ENCODE peak calls at places on chromosomes 5 and 9, in eight cellular contexts. J is neural crest cell, P is caudate nucleus, Q is RPMI7951, B is fibroblast of lung, A is osteocyte, C is WTC11, V is choroid plexus epithelial cell. T is an unnamed sample.
A peak's percentile ranks its signal among the peaks of the same experiment; 100 is the strongest.

GRCh38 chr9:20508242-20508641 is 114.1 kb downstream of the MLLT3 start:
- DNase-seq in A (no peak), B (no peak), C (no peak), J (no peak), P (no peak), V (peak; percentile 21), Q (peak; percentile 17), T (no peak)

GRCh38 chr5:110625376-110625999 is 101.0 kb downstream of the TMEM232 start:
- DNase-seq in J (no peak), P (no peak), B (peak; percentile 70), A (no peak), C (no peak), V (peak; percentile 56), Q (peak; percentile 15), T (peak; percentile 2)

GRCh38 chr9:133497443-133497842 is 18.5 kb upstream of the SLC2A6 start:
- DNase-seq in P (no peak), A (no peak), Q (no peak), C (no peak), J (no peak), B (no peak), V (no peak), T (no peak)

GRCh38 chr9:107750741-107751521 is 261.4 kb upstream of the KLF4 start:
- DNase-seq in J (no peak), C (no peak), V (peak; percentile 98), P (no peak), Q (peak; percentile 100), B (peak; percentile 100), A (peak; percentile 89), T (peak; percentile 79)

GRCh38 chr9:37746448-37747270 is 6.9 kb upstream of the TRMT10B start:
- DNase-seq in P (no peak), C (no peak), A (no peak), Q (peak; percentile 29), B (peak; percentile 37), J (no peak), V (no peak), T (peak; percentile 40)

GRCh38 chr5:115640274-115640673 is 14.4 kb upstream of the TMED7 start:
- DNase-seq in B (no peak), V (no peak), P (no peak), J (no peak), C (no peak), A (no peak), Q (no peak), T (no peak)

GRCh38 chr9:114745108-114745848 is 60.6 kb downstream of the TNFSF15 start:
- DNase-seq in P (no peak), V (no peak), C (no peak), B (peak; percentile 66), A (no peak), Q (peak; percentile 40), J (no peak), T (no peak)

GRCh38 chr5:134018154-134018985 is 13.6 kb upstream of the VDAC1 start:
- DNase-seq in A (no peak), J (no peak), V (no peak), B (no peak), P (no peak), C (no peak), Q (peak; percentile 71), T (peak; percentile 90)

GRCh38 chr9:13322828-13323550 is 43.5 kb upstream of the MPDZ start:
- DNase-seq in V (no peak), J (no peak), B (no peak), P (no peak), C (no peak), Q (no peak), A (no peak), T (no peak)